ENCODE peak calls at places on chromosomes 12 and 14, in seven cellular contexts. N is skeletal muscle cell, L is pancreas, B is upper lobe of right lung, K is adipocyte, J is colonic mucosa, F is dorsolateral prefrontal cortex. M is an unnamed sample.

GRCh38 chr12:52524898-52525591 is 4.9 kb upstream of the KRT5 start:
- DNase-seq in N (no peak), L (no peak), B (no peak), K (no peak), J (no peak), F (no peak), M (no peak)

GRCh38 chr14:24055971-24056799 is 4.4 kb downstream of the CARMIL3 start:
- DNase-seq in N (no peak), L (peak), B (no peak), K (no peak), J (no peak), F (no peak), M (no peak)

GRCh38 chr12:89185181-89185580 is 167.1 kb downstream of the DUSP6 start:
- DNase-seq in N (no peak), L (no peak), B (no peak), K (no peak), J (no peak), F (no peak), M (no peak)

GRCh38 chr12:81021834-81022233 is 56.0 kb upstream of the ACSS3 start:
- DNase-seq in N (no peak), L (no peak), B (no peak), K (no peak), J (no peak), F (no peak), M (no peak)

GRCh38 chr12:18246057-18246456 is 15.3 kb upstream of the PIK3C2G start:
- DNase-seq in N (no peak), L (no peak), B (no peak), K (no peak), J (no peak), F (no peak), M (no peak)

GRCh38 chr14:74954232-74954946 is 1.0 kb downstream of the PGF start:
- DNase-seq in N (no peak), L (no peak), B (no peak), K (no peak), J (no peak), F (no peak), M (no peak)

GRCh38 chr14:30194769-30195168 is 267.1 kb upstream of the PRKD1 start:
- DNase-seq in N (peak), L (no peak), B (no peak), K (peak), J (no peak), F (no peak), M (peak)

GRCh38 chr12:96774501-96775256 is 132.4 kb upstream of the NEDD1 start:
- DNase-seq in N (no peak), L (no peak), B (no peak), K (peak), J (no peak), F (no peak), M (no peak)

GRCh38 chr14:67820428-67820881 is 876 bp downstream of the RAD51B start:
- DNase-seq in N (no peak), L (no peak), B (no peak), K (no peak), J (peak), F (no peak), M (peak)

GRCh38 chr14:48275301-48275700 is 599.9 kb upstream of the MDGA2 start:
- DNase-seq in N (no peak), L (no peak), B (no peak), K (no peak), J (no peak), F (no peak), M (no peak)

GRCh38 chr12:105820407-105821140 is 318.2 kb downstream of the NUAK1 start:
- DNase-seq in N (peak), L (no peak), B (no peak), K (peak), J (no peak), F (no peak), M (peak)

GRCh38 chr12:103634732-103635131 is 47.7 kb downstream of the STAB2 start:
- DNase-seq in N (no peak), L (no peak), B (no peak), K (no peak), J (no peak), F (no peak), M (no peak)

GRCh38 chr14:89126461-89126860 is 290.6 kb downstream of the FOXN3 start:
- DNase-seq in N (no peak), L (no peak), B (no peak), K (no peak), J (no peak), F (no peak), M (no peak)

GRCh38 chr12:2332947-2333346 is 280.2 kb downstream of the CACNA1C start:
- DNase-seq in N (no peak), L (no peak), B (no peak), K (no peak), J (no peak), F (no peak), M (no peak)

GRCh38 chr12:65822732-65823480 is 1.4 kb upstream of the HMGA2 start:
- DNase-seq in N (peak), L (peak), B (no peak), K (peak), J (peak), F (no peak), M (peak)

GRCh38 chr12:94779520-94779919 is 129.2 kb upstream of the TMCC3 start:
- DNase-seq in N (peak), L (no peak), B (no peak), K (peak), J (no peak), F (no peak), M (peak)

GRCh38 chr12:92538970-92539749 is 163.6 kb upstream of the PLEKHG7 start:
- DNase-seq in N (peak), L (peak), B (no peak), K (peak), J (no peak), F (no peak), M (peak)

GRCh38 chr12:49955899-49956662 is 5.5 kb downstream of the AQP2 start:
- DNase-seq in N (no peak), L (no peak), B (no peak), K (no peak), J (no peak), F (no peak), M (no peak)

GRCh38 chr12:111209779-111210178 is 159.1 kb downstream of the PHETA1 start:
- DNase-seq in N (no peak), L (no peak), B (no peak), K (no peak), J (no peak), F (no peak), M (no peak)

GRCh38 chr14:50116986-50117385 is 614 bp upstream of the VCPKMT start:
- DNase-seq in N (no peak), L (no peak), B (no peak), K (no peak), J (no peak), F (no peak), M (no peak)

GRCh38 chr12:52354197-52354596 is 13.1 kb downstream of the KRT85 start:
- DNase-seq in N (no peak), L (no peak), B (no peak), K (peak), J (no peak), F (no peak), M (no peak)

GRCh38 chr14:98227000-98227726 is 1044.8 kb downstream of the BCL11B start:
- DNase-seq in N (no peak), L (no peak), B (no peak), K (no peak), J (no peak), F (no peak), M (no peak)

GRCh38 chr12:132413931-132414588 is 75.9 kb upstream of the FBRSL1 start:
- DNase-seq in N (no peak), L (no peak), B (no peak), K (no peak), J (no peak), F (no peak), M (no peak)

GRCh38 chr12:122086088-122086487 is 7.5 kb downstream of the MLXIP start:
- DNase-seq in N (no peak), L (no peak), B (no peak), K (no peak), J (no peak), F (peak), M (no peak)

GRCh38 chr12:13538136-13538535 is 341.6 kb downstream of the EMP1 start:
- DNase-seq in N (no peak), L (no peak), B (no peak), K (no peak), J (peak), F (no peak), M (no peak)

GRCh38 chr14:58082491-58083098 is 69.4 kb downstream of the ARMH4 start:
- DNase-seq in N (peak), L (no peak), B (no peak), K (peak), J (no peak), F (no peak), M (peak)

GRCh38 chr12:6553051-6553868 is 2.6 kb downstream of the IFFO1 start:
- DNase-seq in N (peak), L (no peak), B (no peak), K (peak), J (no peak), F (peak), M (peak)

GRCh38 chr12:120766569-120766965 is 40.9 kb downstream of the ACADS start:
- DNase-seq in N (no peak), L (no peak), B (no peak), K (no peak), J (no peak), F (no peak), M (no peak)
- H3K4me3 ChIP-seq in N (no peak), L (no peak), B (no peak), K (no peak), J (no peak), F (no peak), M (no peak)

DNA sequence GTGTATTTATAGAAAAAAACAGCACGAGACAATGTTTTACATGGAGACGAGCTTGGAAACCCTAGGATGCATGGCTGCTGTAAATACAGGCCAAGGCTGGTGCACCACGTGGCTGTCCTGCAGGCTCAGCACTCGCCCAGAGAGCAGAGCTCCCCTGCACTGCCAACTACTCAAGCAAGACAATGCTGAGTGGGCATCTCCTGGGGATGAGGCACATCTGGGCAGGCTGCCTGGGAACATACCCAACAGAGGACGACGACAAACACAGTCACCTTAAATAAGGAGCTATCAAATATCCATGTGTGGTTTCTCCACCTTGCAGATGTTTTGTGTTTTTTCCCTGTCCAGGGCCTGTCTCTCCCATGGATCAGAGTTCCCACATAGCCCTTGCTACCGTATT is 128.3 kb upstream of the PRMT8 start:
- DNase-seq in N (no peak), L (no peak), B (no peak), K (no peak), J (no peak), F (peak), M (no peak)
- H3K4me3 ChIP-seq in N (no peak), L (no peak), B (no peak), K (no peak), J (no peak), F (no peak), M (no peak)

DNA sequence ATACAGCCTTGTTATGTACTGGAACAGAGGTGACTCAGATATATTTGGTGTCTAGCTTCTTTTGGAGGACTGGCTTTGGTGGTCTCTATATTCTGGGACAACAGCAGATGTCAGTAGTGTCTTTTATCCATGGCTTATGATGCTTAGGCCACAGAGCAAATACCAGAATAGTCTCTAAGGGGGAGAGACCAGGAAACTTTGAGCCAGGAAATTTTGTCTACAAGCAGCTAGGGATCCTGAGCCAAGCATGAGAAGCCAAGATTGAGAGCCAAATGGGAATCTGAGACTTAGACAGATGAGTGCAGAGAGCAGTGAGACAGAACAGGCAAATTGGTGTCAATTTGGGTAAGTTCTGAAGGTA is 28.4 kb upstream of the PTPRR start:
- DNase-seq in N (peak), L (no peak), B (no peak), K (peak), J (no peak), F (no peak), M (no peak)
- H3K4me3 ChIP-seq in N (no peak), L (no peak), B (no peak), K (no peak), J (no peak), F (no peak), M (no peak)

GRCh38 chr12:119005085-119005484 is 23.7 kb downstream of the SRRM4 start:
- DNase-seq in N (no peak), L (no peak), B (no peak), K (no peak), J (no peak), F (no peak), M (no peak)
- H3K4me3 ChIP-seq in N (no peak), L (no peak), B (no peak), K (no peak), J (no peak), F (no peak), M (no peak)

DNA sequence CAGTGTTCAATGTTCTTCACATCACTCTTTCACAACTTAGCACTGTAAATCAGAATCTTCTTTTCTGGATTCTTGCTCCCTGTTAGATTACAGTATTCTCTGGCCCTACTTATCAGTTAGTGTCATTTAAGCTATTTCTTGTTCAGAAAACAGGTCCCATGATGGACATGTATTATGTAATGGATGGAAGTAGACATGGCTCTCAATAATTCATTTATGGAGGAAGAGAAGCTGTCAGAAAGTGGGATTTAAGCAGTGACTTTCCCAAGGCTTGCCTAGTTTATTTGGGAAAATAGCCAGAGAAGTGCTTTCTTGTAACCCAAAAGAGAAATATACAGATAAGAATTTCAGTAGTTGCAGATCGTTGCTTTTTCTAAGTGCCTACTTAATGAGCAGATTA is 1.6 kb downstream of the ERC1 start:
- DNase-seq in N (no peak), L (no peak), B (no peak), K (peak), J (no peak), F (no peak), M (no peak)
- H3K4me3 ChIP-seq in N (peak), L (no peak), B (no peak), K (peak), J (no peak), F (no peak), M (peak)

GRCh38 chr12:108691154-108691994 is 39.9 kb downstream of the CORO1C start:
- DNase-seq in N (peak), L (peak), B (peak), K (peak), J (peak), F (peak), M (peak)
- H3K4me3 ChIP-seq in N (peak), L (no peak), B (peak), K (peak), J (peak), F (peak), M (peak)

DNA sequence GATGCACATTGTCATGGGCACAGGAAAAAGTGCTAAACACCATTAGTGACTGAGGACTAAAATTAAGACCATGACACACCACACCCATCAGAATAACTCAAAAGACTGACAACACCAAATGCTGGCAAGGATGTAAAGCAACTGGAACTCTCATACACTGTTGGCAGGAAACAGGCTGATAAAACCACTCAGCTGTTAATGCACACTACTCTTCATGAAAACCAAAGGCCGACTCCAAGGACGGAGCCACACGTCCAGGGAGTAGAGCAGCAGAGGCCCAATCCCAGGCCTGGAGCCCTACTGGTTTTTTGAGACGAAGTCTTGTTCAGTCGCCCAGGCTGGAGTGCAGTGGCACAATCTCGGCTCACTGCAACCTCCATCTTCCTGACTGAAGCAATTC is 6.4 kb downstream of the RAD52 start:
- DNase-seq in N (peak), L (no peak), B (no peak), K (no peak), J (no peak), F (no peak), M (no peak)
- H3K4me3 ChIP-seq in N (no peak), L (no peak), B (no peak), K (no peak), J (no peak), F (no peak), M (no peak)